ENCODE peak calls at places on chromosomes 12 and 14, in six cellular contexts. G is cardiac muscle cell, N is suprapubic skin, O is GM12878, K is NB4, T is fibroblast of lung. I is an unnamed sample.

GRCh38 chr12:89632778-89633177 is 75.9 kb downstream of the ATP2B1 start:
- DNase-seq in N (no peak), K (no peak), T (no peak), O (no peak), G (no peak), I (no peak)

GRCh38 chr12:51647647-51648046 is 56.6 kb downstream of the SCN8A start:
- DNase-seq in G (no peak), N (no peak), T (no peak), K (no peak), O (no peak), I (no peak)

GRCh38 chr14:38209572-38210159 is 2.0 kb downstream of the SSTR1 start:
- DNase-seq in K (no peak), N (no peak), G (peak), T (peak), O (no peak), I (no peak)

GRCh38 chr14:75944607-75945241 is 37.1 kb downstream of the TGFB3 start:
- DNase-seq in G (no peak), O (no peak), T (no peak), N (no peak), K (no peak), I (no peak)

GRCh38 chr12:123971770-123972447 is 722 bp downstream of the CCDC92 start:
- DNase-seq in T (peak), O (no peak), N (no peak), G (peak), K (peak), I (no peak)

GRCh38 chr12:10397311-10397710 is 7.5 kb upstream of the KLRK1 start:
- DNase-seq in T (no peak), O (no peak), K (peak), N (no peak), G (no peak), I (no peak)

GRCh38 chr14:75153295-75153694 is 23.1 kb downstream of the TMED10 start:
- DNase-seq in T (no peak), G (no peak), O (no peak), K (no peak), N (no peak), I (no peak)

GRCh38 chr12:128715485-128715884 is 108.3 kb downstream of the SLC15A4 start:
- DNase-seq in K (no peak), O (no peak), G (no peak), N (no peak), T (no peak), I (no peak)

GRCh38 chr12:119302334-119303132 is 32.0 kb upstream of the CCDC60 start:
- DNase-seq in O (no peak), N (no peak), K (no peak), G (no peak), T (no peak), I (no peak)

GRCh38 chr12:76014007-76014406 is 17.6 kb downstream of the PHLDA1 start:
- DNase-seq in T (no peak), O (no peak), K (no peak), G (no peak), N (no peak), I (no peak)

GRCh38 chr14:61620130-61620946 is 75.0 kb upstream of the HIF1A start:
- DNase-seq in N (no peak), O (peak), K (no peak), G (peak), T (peak), I (peak)

GRCh38 chr12:129483494-129483893 is 420.3 kb downstream of the TMEM132D start:
- DNase-seq in N (no peak), K (no peak), O (no peak), G (no peak), T (no peak), I (no peak)

GRCh38 chr12:1500095-1500801 is 94.1 kb downstream of the FBXL14 start:
- DNase-seq in G (peak), O (no peak), K (peak), T (peak), N (no peak), I (no peak)

GRCh38 chr12:4630262-4630661 is 18.6 kb downstream of the AKAP3 start:
- DNase-seq in G (no peak), O (no peak), T (no peak), K (no peak), N (no peak), I (no peak)

GRCh38 chr12:119630962-119631550 is 36.9 kb upstream of the PRKAB1 start:
- DNase-seq in N (no peak), K (no peak), T (no peak), O (no peak), G (no peak), I (no peak)

GRCh38 chr12:16300222-16300621 is 22.7 kb upstream of the SLC15A5 start:
- DNase-seq in T (peak), O (no peak), N (no peak), K (no peak), G (peak), I (peak)

GRCh38 chr14:63650336-63650952 is 8.8 kb upstream of the WDR89 start:
- DNase-seq in O (peak), G (peak), N (no peak), T (no peak), K (no peak), I (no peak)

GRCh38 chr14:100619382-100620305 is 32.4 kb upstream of the BEGAIN start:
- DNase-seq in T (no peak), O (no peak), K (no peak), N (peak), G (no peak), I (no peak)

GRCh38 chr14:21825147-21825743 is 151.6 kb upstream of the OR4E1 start:
- DNase-seq in G (peak), T (no peak), O (no peak), K (peak), N (no peak), I (no peak)

GRCh38 chr14:106518054-106518943 is 991.9 kb downstream of the TMEM121 start:
- DNase-seq in G (no peak), O (no peak), N (no peak), T (no peak), K (peak), I (no peak)

GRCh38 chr14:59918824-59919581 is 941 bp upstream of the LRRC9 start:
- DNase-seq in K (peak), O (no peak), N (no peak), G (peak), T (peak), I (no peak)

GRCh38 chr12:16021666-16022065 is 110.5 kb downstream of the DERA start:
- DNase-seq in G (no peak), T (no peak), K (no peak), O (no peak), N (no peak), I (no peak)

GRCh38 chr12:111428728-111429175 is 23.0 kb downstream of the SH2B3 start:
- DNase-seq in O (no peak), K (peak), N (peak), G (peak), T (no peak), I (no peak)

DNA sequence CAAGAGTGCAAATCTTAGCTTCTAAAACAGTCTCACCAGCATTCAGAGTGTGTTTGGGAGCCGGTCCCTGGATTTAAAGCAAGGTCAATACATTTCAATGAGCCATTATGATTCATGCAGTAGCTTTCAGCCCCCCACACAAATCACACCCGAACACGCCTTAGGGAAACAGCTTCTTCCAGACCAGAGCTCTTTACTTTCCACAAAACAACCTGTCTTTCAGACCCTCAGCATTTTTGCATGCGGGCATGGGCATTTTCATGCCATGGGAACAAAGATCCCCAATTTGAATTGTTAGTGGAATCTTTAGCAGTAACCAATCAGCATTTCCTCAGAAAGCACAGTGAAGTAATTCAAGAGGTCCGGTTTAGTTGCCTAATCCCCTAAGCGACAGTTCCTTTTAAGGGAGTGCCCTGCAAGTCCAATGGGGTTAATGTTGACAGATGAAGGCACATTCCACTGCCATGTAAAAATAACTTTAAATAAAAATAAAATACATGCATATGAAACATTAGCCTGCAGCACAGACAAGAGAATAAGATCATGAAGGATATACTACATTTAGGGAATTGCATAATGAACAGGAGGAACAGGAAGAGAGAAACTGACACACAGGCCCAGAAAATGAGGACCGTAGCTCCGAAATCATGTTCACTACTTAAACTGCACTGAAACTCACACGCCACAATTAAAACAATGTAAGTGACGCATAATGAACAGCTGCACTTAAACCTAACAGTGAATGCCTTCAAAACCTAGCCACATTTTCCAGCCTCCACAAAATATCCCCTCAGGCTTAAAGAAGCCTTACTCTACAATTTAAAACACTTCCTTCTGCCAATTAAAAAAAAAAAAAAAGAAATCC is 4.0 kb downstream of the VPS37B start:
- DNase-seq in N (no peak), T (peak), G (peak), O (no peak), K (peak), I (peak)
- H3K4me3 ChIP-seq in N (peak), T (peak), G (peak), O (peak), K (peak), I (peak)

DNA sequence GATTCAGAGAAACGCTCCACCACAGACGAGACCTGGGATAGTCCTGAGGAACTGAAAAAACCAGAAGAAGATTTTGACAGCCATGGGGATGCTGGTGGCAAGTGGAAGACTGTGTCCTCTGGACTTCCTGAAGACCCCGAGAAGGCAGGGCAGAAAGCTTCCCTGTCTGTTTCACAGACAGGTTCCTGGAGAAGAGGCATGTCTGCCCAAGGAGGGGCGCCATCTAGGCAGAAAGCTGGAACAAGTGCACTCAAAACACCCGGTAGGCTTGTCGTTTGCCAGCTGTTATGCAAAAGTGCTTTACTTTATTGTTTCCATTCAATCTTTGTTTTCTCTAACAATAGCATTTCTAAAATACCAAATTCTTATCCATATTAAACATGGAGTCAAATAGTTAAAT is 287.3 kb downstream of the NAV3 start:
- DNase-seq in O (no peak), T (no peak), G (no peak), K (peak), N (no peak), I (no peak)
- TF ChIP-seq CTCF in O (peak), T (peak), G (no peak), K (peak), N (no peak), I (no peak)

GRCh38 chr12:57231276-57232021 is 1.9 kb downstream of the SHMT2 start:
- DNase-seq in N (no peak), K (no peak), T (no peak), O (no peak), G (no peak), I (no peak)
- H3K4me3 ChIP-seq in N (no peak), K (peak), T (peak), O (peak), G (no peak), I (peak)

GRCh38 chr14:104731249-104731924 is 7.4 kb downstream of the ADSS1 start:
- DNase-seq in O (no peak), N (no peak), K (peak), G (no peak), T (no peak), I (no peak)
- TF ChIP-seq CTCF in O (no peak), N (no peak), K (peak), G (peak), T (peak), I (peak)

GRCh38 chr14:91889477-91890211 is 22.3 kb upstream of the TC2N start:
- DNase-seq in G (no peak), K (no peak), N (peak), O (no peak), T (no peak), I (no peak)
- H3K4me3 ChIP-seq in G (no peak), K (no peak), N (no peak), O (no peak), T (no peak), I (no peak)

GRCh38 chr12:62588916-62589315 is 122.3 kb downstream of the MON2 start:
- DNase-seq in O (no peak), K (no peak), N (no peak), T (peak), G (no peak), I (no peak)

GRCh38 chr12:62600038-62600437 is 133.4 kb downstream of the MON2 start:
- DNase-seq in O (no peak), N (no peak), T (no peak), G (no peak), K (peak), I (no peak)

GRCh38 chr12:62597253-62597652 is 130.6 kb downstream of the MON2 start:
- DNase-seq in O (no peak), G (no peak), N (no peak), T (no peak), K (no peak), I (no peak)

GRCh38 chr12:62598846-62599245 is 132.2 kb downstream of the MON2 start:
- DNase-seq in G (no peak), T (no peak), N (no peak), K (no peak), O (no peak), I (no peak)

GRCh38 chr12:62594771-62595170 is 128.1 kb downstream of the MON2 start:
- DNase-seq in O (no peak), N (no peak), G (no peak), T (no peak), K (no peak), I (no peak)
- TF ChIP-seq CTCF in O (no peak), N (no peak), G (no peak), T (no peak), K (no peak), I (no peak)

GRCh38 chr12:55748230-55748993 is 5.5 kb downstream of the GDF11 start:
- DNase-seq in K (no peak), G (no peak), T (no peak), O (no peak), N (no peak), I (no peak)
- H3K4me3 ChIP-seq in K (no peak), G (no peak), T (no peak), O (no peak), N (no peak), I (no peak)

GRCh38 chr12:93763746-93764147 is 86.6 kb downstream of the CRADD start:
- DNase-seq in K (no peak), N (no peak), O (no peak), T (peak), G (no peak), I (no peak)
- TF ChIP-seq CTCF in K (no peak), N (no peak), O (peak), T (no peak), G (no peak), I (no peak)

DNA sequence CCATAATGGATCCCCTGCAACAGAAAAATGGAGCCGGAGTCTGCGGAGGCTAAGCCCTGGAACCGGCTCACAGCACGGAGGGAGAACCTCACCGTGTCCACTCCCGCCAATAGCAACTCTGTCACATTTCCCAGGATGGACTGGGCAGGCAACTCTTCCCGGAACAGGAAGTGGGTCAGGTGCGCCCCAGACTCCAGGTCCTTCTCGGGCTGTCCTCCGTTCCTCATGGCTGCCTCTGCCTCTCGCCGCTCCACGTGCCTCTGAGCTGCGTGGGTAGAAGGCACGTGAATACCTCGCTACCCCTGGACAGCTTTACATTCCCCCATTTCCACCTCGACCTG is 2.2 kb downstream of the CYP27B1 start:
- DNase-seq in T (no peak), K (no peak), O (no peak), N (no peak), G (no peak), I (no peak)
- H3K4me3 ChIP-seq in T (no peak), K (no peak), O (peak), N (peak), G (no peak), I (peak)

GRCh38 chr14:80862983-80863382 is 78.6 kb downstream of the CEP128 start:
- DNase-seq in O (no peak), T (no peak), K (no peak), G (peak), N (no peak), I (no peak)
- TF ChIP-seq CTCF in O (no peak), T (peak), K (no peak), G (peak), N (no peak), I (no peak)